ENCODE peak calls at places on chromosome 4, in four cellular contexts. I, O, U and P are unnamed samples.
A peak's percentile ranks its signal among the peaks of the same experiment; 100 is the strongest.

GRCh38 chr4:40150932-40151331 is 45.9 kb upstream of the RHOH start:
- DNase-seq in I (no peak), O (no peak), U (no peak), P (no peak)

GRCh38 chr4:130486841-130487240 is 1390.9 kb downstream of the C4orf33 start:
- DNase-seq in I (no peak), O (no peak), U (no peak), P (no peak)

GRCh38 chr4:127203561-127204260 is 429.0 kb upstream of the INTU start:
- DNase-seq in I (no peak), O (no peak), U (no peak), P (peak; percentile 81)

GRCh38 chr4:86300516-86300915 is 59.3 kb downstream of the MAPK10 start:
- DNase-seq in I (no peak), O (no peak), U (no peak), P (no peak)

GRCh38 chr4:68152411-68152810 is 22.7 kb upstream of the TMPRSS11F start:
- DNase-seq in I (no peak), O (no peak), U (no peak), P (no peak)

GRCh38 chr4:3202836-3203820 is 45.8 kb upstream of the MSANTD1 start:
- DNase-seq in I (no peak), O (peak; percentile 18), U (no peak), P (no peak)

GRCh38 chr4:14985843-14986242 is 16.4 kb upstream of the CPEB2 start:
- DNase-seq in I (no peak), O (no peak), U (no peak), P (no peak)

GRCh38 chr4:168845897-168846296 is 164.2 kb downstream of the CBR4 start:
- DNase-seq in I (no peak), O (no peak), U (no peak), P (no peak)

GRCh38 chr4:101621120-101621519 is 169.4 kb upstream of the BANK1 start:
- DNase-seq in I (no peak), O (no peak), U (no peak), P (peak; percentile 83)

GRCh38 chr4:127141857-127142256 is 490.9 kb upstream of the INTU start:
- DNase-seq in I (no peak), O (no peak), U (no peak), P (peak; percentile 88)

GRCh38 chr4:24674279-24674678 is 89.9 kb upstream of the DHX15 start:
- DNase-seq in I (no peak), O (no peak), U (no peak), P (no peak)

GRCh38 chr4:186570193-186570996 is 15.0 kb upstream of the MTNR1A start:
- DNase-seq in I (no peak), O (no peak), U (no peak), P (peak; percentile 59)

GRCh38 chr4:148951346-148951745 is 509.1 kb upstream of the NR3C2 start:
- DNase-seq in I (no peak), O (no peak), U (no peak), P (no peak)

GRCh38 chr4:151407466-151408379 is 1.3 kb upstream of the FHIP1A start:
- DNase-seq in I (no peak), O (peak; percentile 30), U (peak; percentile 16), P (no peak)

GRCh38 chr4:138175337-138175794 is 66.8 kb downstream of the SLC7A11 start:
- DNase-seq in I (no peak), O (no peak), U (peak; percentile 15), P (no peak)

GRCh38 chr4:24686866-24687672 is 102.7 kb upstream of the DHX15 start:
- DNase-seq in I (peak; percentile 21), O (no peak), U (peak; percentile 35), P (no peak)

GRCh38 chr4:176545886-176546285 is 226.1 kb downstream of the SPCS3 start:
- DNase-seq in I (no peak), O (no peak), U (no peak), P (peak; percentile 9)

GRCh38 chr4:30553721-30554120 is 166.4 kb upstream of the PCDH7 start:
- DNase-seq in I (no peak), O (no peak), U (no peak), P (no peak)

GRCh38 chr4:26420903-26421302 is 69.4 kb downstream of the CCKAR start:
- DNase-seq in I (no peak), O (no peak), U (no peak), P (peak; percentile 29)

GRCh38 chr4:143411527-143412480 is 75.1 kb downstream of the GAB1 start:
- DNase-seq in I (no peak), O (no peak), U (no peak), P (peak; percentile 50)

GRCh38 chr4:115851918-115852766 is 738.7 kb upstream of the NDST4 start:
- DNase-seq in I (peak; percentile 66), O (peak; percentile 44), U (no peak), P (peak; percentile 56)

GRCh38 chr4:8182858-8183725 is 16.0 kb upstream of the SH3TC1 start:
- DNase-seq in I (no peak), O (no peak), U (peak; percentile 91), P (peak; percentile 94)

DNA sequence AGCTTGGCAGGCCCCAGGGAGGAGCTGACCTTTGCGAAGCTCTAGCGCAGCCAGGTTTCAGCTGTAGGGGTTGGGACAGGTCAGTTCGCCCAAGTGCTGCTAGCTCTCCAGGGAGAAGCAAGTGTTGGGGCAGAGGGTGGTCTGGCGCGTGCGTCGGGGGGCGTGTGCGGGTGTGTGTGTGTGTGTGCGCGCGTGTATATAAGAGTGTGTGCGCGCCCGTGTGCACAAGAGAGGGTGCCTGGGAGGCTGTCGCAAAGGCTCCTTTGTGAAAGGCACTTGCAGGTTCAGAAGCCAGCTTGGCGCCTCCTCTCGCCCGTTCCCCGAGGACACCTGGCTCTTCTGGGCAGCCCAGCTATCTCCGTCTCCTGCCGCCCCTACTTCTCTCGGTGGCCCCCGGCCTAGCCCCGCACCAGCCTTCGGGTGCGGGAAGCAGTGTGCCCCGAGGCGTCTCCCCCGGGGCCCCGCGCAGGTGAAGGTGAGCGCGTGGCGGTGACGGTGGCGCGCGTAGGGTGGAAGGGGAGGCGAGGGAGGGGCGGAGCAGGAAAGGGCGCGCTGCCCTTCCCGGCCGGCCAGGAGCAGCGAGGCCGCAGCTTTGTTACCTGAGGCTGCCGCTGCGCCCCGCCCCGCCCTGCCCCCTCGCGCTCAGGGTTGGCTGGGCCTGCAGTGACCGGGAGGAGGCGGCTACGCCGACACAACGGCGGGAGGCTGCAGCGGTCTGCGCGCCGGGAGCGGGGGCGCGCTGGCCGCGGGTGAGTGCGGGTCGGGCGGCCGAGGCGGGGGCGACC is at the start of gene FHDC1:
- DNase-seq in I (peak; percentile 60), O (no peak), U (no peak), P (peak; percentile 39)
- H3K4me3 ChIP-seq in I (peak within 1 kb of the TSS; percentile 56), O (peak within 1 kb of the TSS; percentile 55), U (peak within 1 kb of the TSS; percentile 65), P (peak within 1 kb of the TSS; percentile 79)

DNA sequence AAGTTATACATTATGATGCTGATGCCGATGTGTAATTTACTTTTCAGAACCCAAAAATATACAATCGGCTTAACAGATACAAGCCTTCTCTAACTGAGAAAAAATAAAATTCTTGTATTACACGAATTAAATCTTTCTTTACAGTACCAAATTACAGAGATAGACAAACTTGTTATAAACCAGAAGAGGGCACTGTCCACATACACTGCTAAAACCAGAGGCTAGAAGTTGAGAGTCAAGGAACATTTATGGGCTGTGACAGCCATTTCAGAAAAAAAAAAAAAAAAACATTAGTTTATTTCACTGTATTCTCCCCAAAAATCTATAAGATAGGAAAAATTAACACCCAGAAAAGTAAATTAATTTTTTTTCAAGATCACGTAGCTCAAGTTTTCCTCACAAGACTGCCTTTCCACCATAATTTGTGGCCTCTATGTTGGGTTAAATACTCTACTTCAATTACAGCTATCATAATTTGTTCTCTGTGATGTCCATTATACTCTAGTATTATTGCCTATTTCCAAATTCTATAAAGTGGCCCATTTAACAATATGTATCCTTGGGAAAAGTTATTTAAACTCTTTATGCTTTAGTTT is 12.0 kb downstream of the EREG start:
- DNase-seq in I (no peak), O (no peak), U (no peak), P (peak; percentile 82)
- H3K4me3 ChIP-seq in I (no peak overlapping the region), O (no peak overlapping the region), U (no peak overlapping the region), P (no peak overlapping the region)

DNA sequence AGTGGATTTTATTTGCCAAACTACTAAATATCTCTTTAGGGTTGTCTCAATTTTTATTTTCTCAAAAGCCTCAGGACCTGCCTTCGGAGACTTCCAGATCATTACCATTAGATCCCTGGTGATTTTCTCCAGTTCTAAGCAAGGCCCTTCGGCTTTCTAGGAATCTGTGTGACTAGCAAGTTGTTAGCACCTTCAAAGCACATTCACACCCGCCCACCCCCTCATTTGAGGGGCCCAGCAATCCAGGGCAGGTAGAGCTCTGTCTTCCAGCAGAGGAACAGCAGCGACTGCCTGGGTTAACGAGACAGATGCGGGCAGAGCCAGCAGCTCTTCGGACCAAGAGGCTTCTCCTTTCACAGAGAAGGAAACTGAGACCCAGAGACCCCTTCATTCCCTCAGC is 2.0 kb downstream of the WDR1 start:
- DNase-seq in I (no peak), O (no peak), U (no peak), P (no peak)
- H3K4me3 ChIP-seq in I (no peak overlapping the region), O (peak overlapping the region; percentile 80), U (peak overlapping the region; percentile 90), P (peak overlapping the region; percentile 79)

DNA sequence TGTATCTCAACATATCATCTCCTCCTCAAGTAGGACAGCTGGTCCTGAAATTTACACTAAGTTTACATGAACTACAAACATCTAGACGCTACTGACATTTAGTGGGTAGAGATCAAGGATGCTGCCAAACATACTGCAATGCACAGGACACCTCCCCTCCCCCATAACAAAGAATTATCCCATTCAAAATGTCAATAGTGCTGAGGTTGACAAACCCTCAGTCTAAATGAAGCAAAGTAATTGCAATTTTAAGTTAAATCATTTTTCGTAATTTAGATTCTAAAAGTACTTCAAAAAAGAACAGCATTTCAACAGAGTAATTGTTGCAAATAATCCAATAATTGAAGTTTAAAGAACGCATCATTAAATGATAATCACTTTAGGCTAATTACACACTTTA is 1.2 kb downstream of the PRMT9 start:
- DNase-seq in I (no peak), O (no peak), U (no peak), P (peak; percentile 9)
- H3K4me3 ChIP-seq in I (peak overlapping the region; percentile 80), O (peak overlapping the region; percentile 98), U (peak overlapping the region; percentile 90), P (peak overlapping the region; percentile 96)

DNA sequence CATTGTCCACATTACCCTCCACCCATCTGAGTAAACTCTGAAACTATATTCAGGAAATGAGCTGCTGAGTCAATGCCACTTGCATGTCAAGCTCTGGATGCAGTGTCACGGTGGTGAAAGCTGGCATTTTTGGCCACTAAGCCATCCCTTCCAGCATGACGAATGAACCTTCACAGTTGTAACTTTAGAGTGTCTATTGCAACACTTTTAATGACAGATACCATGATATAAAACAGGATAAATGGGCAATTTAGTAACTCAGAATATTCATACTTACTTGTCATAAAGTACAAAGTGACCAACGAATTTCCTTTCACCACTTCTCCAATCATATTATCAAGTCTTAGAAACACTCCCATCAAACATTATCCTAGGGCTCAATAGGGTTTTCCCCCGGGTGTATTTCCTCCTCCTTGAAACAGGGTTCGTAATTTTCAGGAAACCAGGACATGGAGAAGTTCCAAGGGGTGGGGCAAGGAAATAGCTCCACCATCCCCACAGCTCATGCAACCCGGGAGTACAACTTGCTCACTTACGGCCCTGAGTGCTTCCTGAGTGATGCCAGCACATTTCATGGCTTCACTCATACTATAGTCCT is 73.1 kb downstream of the MTHFD2L start:
- DNase-seq in I (no peak), O (no peak), U (no peak), P (peak; percentile 96)
- H3K4me3 ChIP-seq in I (no peak overlapping the region), O (no peak overlapping the region), U (no peak overlapping the region), P (peak overlapping the region; percentile 33)